ENCODE peak calls at places on chromosome 2, in eight cellular contexts. One of them, this sample, is unnamed.

GRCh38 chr2:48707466-48707865 is 48.1 kb downstream of the LHCGR start:
- DNase-seq in T47D: no peak
- DNase-seq in A172: no peak
- DNase-seq in foreskin keratinocyte: no peak
- DNase-seq in glutamatergic neuron: no peak
- DNase-seq in right lobe of liver: no peak
- DNase-seq in AML-193: no peak
- DNase-seq in activated CD4-positive, alpha-beta T cell treated with anti-CD3 and anti-CD28 coated beads, Interleukin-2, amount 10 ng/mL, durations not matched to agents 24 days and 14 days: peak; percentile 60
- DNase-seq in this sample: no peak

GRCh38 chr2:73142937-73143336 is 30.2 kb upstream of the RAB11FIP5 start:
- DNase-seq in T47D: no peak
- DNase-seq in A172: no peak
- DNase-seq in foreskin keratinocyte: no peak
- DNase-seq in glutamatergic neuron: no peak
- DNase-seq in right lobe of liver: no peak
- DNase-seq in AML-193: no peak
- DNase-seq in activated CD4-positive, alpha-beta T cell treated with anti-CD3 and anti-CD28 coated beads, Interleukin-2, amount 10 ng/mL, durations not matched to agents 24 days and 14 days: no peak
- DNase-seq in this sample: no peak

GRCh38 chr2:96254592-96254991 is 11.2 kb downstream of the TMEM127 start:
- DNase-seq in T47D: no peak
- DNase-seq in A172: no peak
- DNase-seq in foreskin keratinocyte: no peak
- DNase-seq in glutamatergic neuron: no peak
- DNase-seq in right lobe of liver: no peak
- DNase-seq in AML-193: no peak
- DNase-seq in activated CD4-positive, alpha-beta T cell treated with anti-CD3 and anti-CD28 coated beads, Interleukin-2, amount 10 ng/mL, durations not matched to agents 24 days and 14 days: no peak
- DNase-seq in this sample: no peak

GRCh38 chr2:10956006-10956790 is 44.5 kb downstream of the KCNF1 start:
- DNase-seq in T47D: no peak
- DNase-seq in A172: no peak
- DNase-seq in foreskin keratinocyte: no peak
- DNase-seq in glutamatergic neuron: no peak
- DNase-seq in right lobe of liver: no peak
- DNase-seq in AML-193: no peak
- DNase-seq in activated CD4-positive, alpha-beta T cell treated with anti-CD3 and anti-CD28 coated beads, Interleukin-2, amount 10 ng/mL, durations not matched to agents 24 days and 14 days: no peak
- DNase-seq in this sample: no peak

GRCh38 chr2:160062283-160063005 is at the start of gene PLA2R1:
- DNase-seq in T47D: peak; percentile 64
- DNase-seq in A172: peak; percentile 29
- DNase-seq in foreskin keratinocyte: no peak
- DNase-seq in glutamatergic neuron: peak; percentile 63
- DNase-seq in right lobe of liver: no peak
- DNase-seq in AML-193: no peak
- DNase-seq in activated CD4-positive, alpha-beta T cell treated with anti-CD3 and anti-CD28 coated beads, Interleukin-2, amount 10 ng/mL, durations not matched to agents 24 days and 14 days: peak; percentile 55
- DNase-seq in this sample: no peak

GRCh38 chr2:131413148-131413747 is 49.3 kb upstream of the RAB6D start:
- DNase-seq in T47D: peak; percentile 22
- DNase-seq in A172: peak; percentile 48
- DNase-seq in foreskin keratinocyte: peak; percentile 24
- DNase-seq in glutamatergic neuron: no peak
- DNase-seq in right lobe of liver: no peak
- DNase-seq in AML-193: peak; percentile 39
- DNase-seq in activated CD4-positive, alpha-beta T cell treated with anti-CD3 and anti-CD28 coated beads, Interleukin-2, amount 10 ng/mL, durations not matched to agents 24 days and 14 days: peak; percentile 82
- DNase-seq in this sample: no peak

GRCh38 chr2:199197448-199197847 is 260.3 kb downstream of the SATB2 start:
- DNase-seq in T47D: no peak
- DNase-seq in A172: no peak
- DNase-seq in foreskin keratinocyte: no peak
- DNase-seq in glutamatergic neuron: no peak
- DNase-seq in right lobe of liver: no peak
- DNase-seq in AML-193: peak; percentile 6
- DNase-seq in activated CD4-positive, alpha-beta T cell treated with anti-CD3 and anti-CD28 coated beads, Interleukin-2, amount 10 ng/mL, durations not matched to agents 24 days and 14 days: no peak
- DNase-seq in this sample: no peak

GRCh38 chr2:62787381-62787780 is 81.9 kb downstream of the EHBP1 start:
- DNase-seq in T47D: peak; percentile 14
- DNase-seq in A172: peak; percentile 50
- DNase-seq in foreskin keratinocyte: peak; percentile 42
- DNase-seq in glutamatergic neuron: no peak
- DNase-seq in right lobe of liver: no peak
- DNase-seq in AML-193: peak; percentile 67
- DNase-seq in activated CD4-positive, alpha-beta T cell treated with anti-CD3 and anti-CD28 coated beads, Interleukin-2, amount 10 ng/mL, durations not matched to agents 24 days and 14 days: no peak
- DNase-seq in this sample: no peak

GRCh38 chr2:204205548-204205947 is 269.0 kb downstream of the ICOS start:
- DNase-seq in T47D: no peak
- DNase-seq in A172: no peak
- DNase-seq in foreskin keratinocyte: no peak
- DNase-seq in glutamatergic neuron: peak; percentile 58
- DNase-seq in right lobe of liver: no peak
- DNase-seq in AML-193: no peak
- DNase-seq in activated CD4-positive, alpha-beta T cell treated with anti-CD3 and anti-CD28 coated beads, Interleukin-2, amount 10 ng/mL, durations not matched to agents 24 days and 14 days: no peak
- DNase-seq in this sample: no peak

GRCh38 chr2:3342324-3342723 is 35.3 kb downstream of the EIPR1 start:
- DNase-seq in T47D: no peak
- DNase-seq in A172: no peak
- DNase-seq in foreskin keratinocyte: no peak
- DNase-seq in glutamatergic neuron: no peak
- DNase-seq in right lobe of liver: no peak
- DNase-seq in AML-193: no peak
- DNase-seq in activated CD4-positive, alpha-beta T cell treated with anti-CD3 and anti-CD28 coated beads, Interleukin-2, amount 10 ng/mL, durations not matched to agents 24 days and 14 days: no peak
- DNase-seq in this sample: no peak

This sample was measured in central memory CD8-positive, alpha-beta T cell.